ENCODE peak calls at places on chromosomes 3 and 15, in six cellular contexts. M is A549, L is HepG2, F is endothelial cell of umbilical vein, B is K562, K is GM12878. D is an unnamed sample.

GRCh38 chr3:43773273-43774104 is 82.8 kb downstream of the ABHD5 start:
- DNase-seq in B (peak; percentile 50), M (no peak), K (no peak), L (peak; percentile 18), F (no peak), D (peak; percentile 52)

GRCh38 chr3:41819200-41819599 is 142.7 kb downstream of the ULK4 start:
- DNase-seq in M (no peak), F (no peak), L (no peak), K (no peak), B (no peak), D (no peak)

GRCh38 chr3:111609700-111610099 is 14.6 kb upstream of the ZBED2 start:
- DNase-seq in B (no peak), F (no peak), M (no peak), K (no peak), L (no peak), D (no peak)

GRCh38 chr3:70615286-70615685 is 302.8 kb upstream of the MDFIC2 start:
- DNase-seq in L (no peak), K (no peak), M (no peak), F (no peak), B (no peak), D (no peak)

GRCh38 chr3:141625506-141625905 is 112.6 kb upstream of the RNF7 start:
- DNase-seq in K (no peak), F (no peak), L (no peak), M (no peak), B (no peak), D (no peak)

GRCh38 chr3:34260266-34260990 is 462.0 kb downstream of the PDCD6IP start:
- DNase-seq in F (peak; percentile 61), L (peak; percentile 10), K (no peak), M (peak; percentile 54), B (peak; percentile 45), D (peak; percentile 44)

GRCh38 chr3:148439254-148439822 is 258.4 kb upstream of the AGTR1 start:
- DNase-seq in B (no peak), K (no peak), L (no peak), F (no peak), M (no peak), D (no peak)

GRCh38 chr3:144189044-144189443 is 217.4 kb downstream of the DIPK2A start:
- DNase-seq in K (no peak), F (no peak), M (no peak), B (no peak), L (no peak), D (no peak)

GRCh38 chr3:12229896-12230295 is 59.0 kb upstream of the PPARG start:
- DNase-seq in M (no peak), F (no peak), L (no peak), K (no peak), B (no peak), D (no peak)

GRCh38 chr15:76328106-76328696 is 8.4 kb upstream of the ISL2 start:
- DNase-seq in B (no peak), M (no peak), L (no peak), F (no peak), K (no peak), D (no peak)

GRCh38 chr15:80971143-80971542 is 18.5 kb downstream of the MESD start:
- DNase-seq in F (no peak), L (no peak), K (no peak), M (no peak), B (no peak), D (no peak)

GRCh38 chr3:124998247-124998630 is 57.6 kb downstream of the HEG1 start:
- DNase-seq in M (no peak), F (no peak), L (no peak), B (no peak), K (no peak), D (no peak)

GRCh38 chr15:74337146-74337545 is 30.3 kb downstream of the CYP11A1 start:
- DNase-seq in B (no peak), F (no peak), M (no peak), K (no peak), L (no peak), D (no peak)

GRCh38 chr15:38507570-38507969 is 53.6 kb downstream of the FAM98B start:
- DNase-seq in L (no peak), B (no peak), F (no peak), M (no peak), K (no peak), D (no peak)

GRCh38 chr15:92882697-92883642 is 17.2 kb upstream of the CHD2 start:
- DNase-seq in F (no peak), L (no peak), B (peak; percentile 69), K (no peak), M (no peak), D (peak; percentile 49)

GRCh38 chr15:92881570-92881837 is 18.6 kb upstream of the CHD2 start:
- DNase-seq in B (no peak), K (no peak), L (no peak), M (no peak), F (no peak), D (no peak)

GRCh38 chr15:92881838-92882696 is 18.1 kb upstream of the CHD2 start:
- DNase-seq in F (peak; percentile 100), M (peak; percentile 99), B (peak; percentile 99), L (peak; percentile 99), K (peak; percentile 100), D (peak; percentile 100)

GRCh38 chr15:92879949-92880725 is 20.0 kb upstream of the CHD2 start:
- DNase-seq in B (no peak), M (no peak), F (no peak), L (no peak), K (no peak), D (no peak)

DNA sequence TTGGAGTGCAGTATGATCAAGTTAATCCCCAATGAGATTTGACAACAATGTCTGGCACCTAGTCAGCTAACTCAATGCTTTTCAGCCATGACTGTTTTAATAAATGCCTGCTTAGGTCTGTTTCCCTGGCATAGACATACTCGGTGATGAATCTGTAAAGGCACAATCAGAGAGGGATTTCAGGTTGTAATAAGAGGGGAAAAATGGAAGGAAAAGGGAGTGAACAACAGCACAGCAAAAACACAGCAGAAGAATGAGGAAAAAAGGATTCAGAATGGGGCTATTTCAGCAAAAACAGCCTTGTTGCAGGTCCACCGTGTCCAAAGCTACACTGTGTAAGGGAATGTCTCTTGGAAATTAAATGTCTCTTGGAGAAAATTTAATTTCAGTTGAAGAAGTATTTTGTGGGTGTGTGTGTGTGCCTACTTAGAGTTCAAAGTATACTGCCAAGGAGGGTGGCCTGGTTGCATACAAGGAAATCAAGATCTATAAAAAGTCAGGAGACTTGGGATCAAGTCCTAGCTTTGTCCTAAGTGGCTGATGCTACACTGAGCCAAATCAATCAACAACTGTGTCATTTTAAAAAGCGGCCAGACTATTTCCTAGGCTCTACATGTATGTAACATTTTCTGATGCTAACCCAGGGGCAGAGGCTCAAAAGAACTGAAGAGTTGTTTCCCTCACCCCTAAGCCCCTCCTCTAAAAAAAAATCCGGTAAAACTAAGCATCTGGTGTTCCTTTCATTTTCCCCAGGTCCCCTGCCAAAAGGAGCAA is 19.1 kb upstream of the CHD2 start:
- DNase-seq in L (no peak), M (no peak), B (no peak), F (no peak), K (no peak), D (no peak)
- TF ChIP-seq MYC in L (no peak), M (no peak), B (no peak), F (no peak), K (no peak), D (no peak)

GRCh38 chr3:119781330-119782198 is at the start of gene NR1I2:
- DNase-seq in F (no peak), K (no peak), B (no peak), M (no peak), L (peak; percentile 60), D (peak; percentile 52)
- TF ChIP-seq POLR2A in F (no peak), K (no peak), B (no peak), M (no peak), L (peak; percentile 32), D (no peak)

GRCh38 chr15:43511012-43511885 is 6.2 kb upstream of the MAP1A start:
- DNase-seq in L (peak; percentile 20), K (no peak), F (no peak), B (peak; percentile 25), M (peak; percentile 38), D (peak; percentile 66)
- TF ChIP-seq MAX in L (no peak), K (no peak), F (peak; percentile 0), B (no peak), M (no peak), D (peak; percentile 35)

DNA sequence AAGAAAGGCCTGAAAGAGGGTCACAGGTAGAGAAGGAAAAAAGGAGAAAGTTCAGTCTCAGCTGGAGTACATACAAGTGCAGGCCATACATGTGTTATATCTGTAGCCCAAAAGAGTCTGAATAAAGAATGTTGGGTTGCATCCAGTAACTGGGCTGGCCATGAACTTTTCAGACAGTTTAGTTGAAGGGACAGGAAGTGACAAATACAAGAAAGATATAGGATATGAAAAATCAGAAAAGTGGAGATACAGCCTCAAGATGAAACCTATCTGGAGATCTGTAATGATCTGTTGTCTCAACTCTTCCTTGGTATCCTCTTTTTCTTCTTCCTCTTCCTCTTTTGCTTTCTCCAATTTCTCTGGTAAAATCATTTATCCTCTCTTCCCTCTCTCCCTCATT is 671.7 kb downstream of the MECOM start:
- DNase-seq in M (no peak), K (no peak), L (no peak), B (no peak), F (peak; percentile 25), D (no peak)
- TF ChIP-seq MYC in M (no peak), K (no peak), L (no peak), B (no peak), F (no peak), D (no peak)

GRCh38 chr3:66393486-66394260 is 107.1 kb downstream of the LRIG1 start:
- DNase-seq in B (no peak), L (no peak), K (peak; percentile 47), F (peak; percentile 81), M (no peak), D (peak; percentile 4)
- TF ChIP-seq POLR2A in B (no peak), L (no peak), K (peak; percentile 70), F (no peak), M (no peak), D (no peak)

GRCh38 chr15:67508367-67508766 is 12.6 kb upstream of the C15orf61 start:
- DNase-seq in F (no peak), L (no peak), K (no peak), M (no peak), B (no peak), D (no peak)
- TF ChIP-seq MAX in F (no peak), L (no peak), K (no peak), M (no peak), B (no peak), D (no peak)

D was measured in NB4.